ENCODE peak calls at places on chromosomes 1 and 21, in five cellular contexts. S, K, H, M and D are unnamed samples.
A peak's percentile ranks its signal among the peaks of the same experiment; 100 is the strongest.

GRCh38 chr1:84508510-84508909 is 2.1 kb upstream of the GNG5 start:
- DNase-seq in S (no peak), K (no peak), H (peak; percentile 18), M (no peak), D (no peak)

GRCh38 chr1:180527270-180527669 is 24.9 kb upstream of the ACBD6 start:
- DNase-seq in S (no peak), K (no peak), H (peak; percentile 39), M (peak; percentile 52), D (no peak)

GRCh38 chr1:99557556-99558256 is 88.2 kb upstream of the PALMD start:
- DNase-seq in S (no peak), K (no peak), H (no peak), M (no peak), D (no peak)

GRCh38 chr1:58717979-58718378 is 18.1 kb upstream of the MYSM1 start:
- DNase-seq in S (no peak), K (no peak), H (no peak), M (no peak), D (no peak)

GRCh38 chr1:166703726-166704220 is 135.5 kb upstream of the POGK start:
- DNase-seq in S (no peak), K (no peak), H (no peak), M (no peak), D (no peak)

GRCh38 chr1:221741364-221741970 is 422 bp downstream of the DUSP10 start:
- DNase-seq in S (no peak), K (no peak), H (no peak), M (peak; percentile 31), D (no peak)

GRCh38 chr1:6848816-6849215 is 63.6 kb downstream of the CAMTA1 start:
- DNase-seq in S (no peak), K (no peak), H (no peak), M (no peak), D (no peak)

GRCh38 chr21:41458121-41458520 is 32.1 kb downstream of the MX1 start:
- DNase-seq in S (no peak), K (no peak), H (no peak), M (no peak), D (no peak)

GRCh38 chr1:226964068-226964425 is 24.0 kb downstream of the COQ8A start:
- DNase-seq in S (no peak), K (no peak), H (no peak), M (no peak), D (no peak)

GRCh38 chr1:32749726-32750224 is 47.2 kb upstream of the SYNC start:
- DNase-seq in S (no peak), K (no peak), H (no peak), M (no peak), D (no peak)

GRCh38 chr1:1914101-1914811 is 804 bp upstream of the CALML6 start:
- DNase-seq in S (no peak), K (no peak), H (no peak), M (no peak), D (no peak)

GRCh38 chr1:26861889-26862371 is 1.0 kb upstream of the SFN start:
- DNase-seq in S (no peak), K (no peak), H (no peak), M (no peak), D (peak; percentile 65)

GRCh38 chr1:35539073-35539823 is 18.0 kb downstream of the KIAA0319L start:
- DNase-seq in S (no peak), K (peak; percentile 75), H (no peak), M (no peak), D (no peak)

GRCh38 chr1:64826991-64827390 is 82.1 kb downstream of the RAVER2 start:
- DNase-seq in S (no peak), K (no peak), H (no peak), M (no peak), D (no peak)

GRCh38 chr1:214277704-214278635 is 3.0 kb upstream of the SMYD2 start:
- DNase-seq in S (no peak), K (no peak), H (no peak), M (no peak), D (no peak)

GRCh38 chr1:241972703-241973375 is 15.3 kb downstream of the BECN2 start:
- DNase-seq in S (no peak), K (no peak), H (peak; percentile 28), M (no peak), D (no peak)

GRCh38 chr1:117612517-117613248 is 6.8 kb downstream of the TENT5C start:
- DNase-seq in S (no peak), K (no peak), H (no peak), M (peak; percentile 69), D (peak; percentile 36)

GRCh38 chr1:70353641-70354331 is 736 bp downstream of the ANKRD13C start:
- DNase-seq in S (no peak), K (peak; percentile 13), H (peak; percentile 18), M (peak; percentile 26), D (no peak)

GRCh38 chr1:194150242-194150641 is 963.8 kb upstream of the B3GALT2 start:
- DNase-seq in S (no peak), K (no peak), H (no peak), M (no peak), D (no peak)

GRCh38 chr1:53246261-53247134 is 8.2 kb upstream of the MAGOH start:
- DNase-seq in S (no peak), K (no peak), H (no peak), M (no peak), D (no peak)

GRCh38 chr1:111476761-111477309 is 3.1 kb downstream of the C1orf162 start:
- DNase-seq in S (no peak), K (peak; percentile 59), H (no peak), M (no peak), D (no peak)

GRCh38 chr1:26529655-26530539 is at the start of gene RPS6KA1:
- DNase-seq in S (peak; percentile 88), K (no peak), H (peak; percentile 38), M (peak; percentile 99), D (no peak)

GRCh38 chr1:210728437-210729149 is 399.9 kb downstream of the HHAT start:
- DNase-seq in S (no peak), K (no peak), H (no peak), M (no peak), D (no peak)

GRCh38 chr1:60573726-60574409 is 500.3 kb upstream of the C1orf87 start:
- DNase-seq in S (no peak), K (no peak), H (peak; percentile 17), M (no peak), D (peak; percentile 27)

GRCh38 chr1:204461331-204462228 is 33.0 kb downstream of the PIK3C2B start:
- DNase-seq in S (no peak), K (peak; percentile 57), H (no peak), M (peak; percentile 57), D (no peak)

GRCh38 chr1:19786988-19787423 is 12.7 kb downstream of the TMCO4 start:
- DNase-seq in S (peak; percentile 70), K (no peak), H (no peak), M (no peak), D (no peak)

GRCh38 chr1:165313906-165314305 is 42.6 kb downstream of the LMX1A start:
- DNase-seq in S (no peak), K (no peak), H (no peak), M (no peak), D (no peak)

GRCh38 chr1:203306089-203306969 is 1.0 kb downstream of the BTG2 start:
- DNase-seq in S (no peak), K (no peak), H (peak; percentile 62), M (peak; percentile 90), D (peak; percentile 51)

GRCh38 chr1:172393354-172393753 is 27.1 kb upstream of the C1orf105 start:
- DNase-seq in S (no peak), K (no peak), H (no peak), M (no peak), D (no peak)

GRCh38 chr1:96364576-96364975 is 357.0 kb upstream of the PTBP2 start:
- DNase-seq in S (no peak), K (no peak), H (no peak), M (no peak), D (no peak)

GRCh38 chr1:181016563-181016962 is 6.1 kb downstream of the STX6 start:
- DNase-seq in S (no peak), K (no peak), H (no peak), M (no peak), D (no peak)

GRCh38 chr1:228283476-228284147 is 75.8 kb downstream of the OBSCN start:
- DNase-seq in S (no peak), K (no peak), H (no peak), M (no peak), D (no peak)
- TF ChIP-seq SRF in S (no peak), K (no peak), H (no peak), M (no peak), D (no peak)

GRCh38 chr1:48876221-48876785 is 99.6 kb upstream of the BEND5 start:
- DNase-seq in S (no peak), K (no peak), H (no peak), M (no peak), D (no peak)
- TF ChIP-seq SRF in S (no peak), K (no peak), H (no peak), M (no peak), D (no peak)

GRCh38 chr1:8908388-8909151 is 30.1 kb upstream of the ENO1 start:
- DNase-seq in S (no peak), K (no peak), H (no peak), M (no peak), D (no peak)
- TF ChIP-seq SRF in S (no peak), K (no peak), H (no peak), M (no peak), D (no peak)

GRCh38 chr1:109847251-109847650 is 63.4 kb upstream of the CSF1 start:
- DNase-seq in S (peak; percentile 17), K (no peak), H (no peak), M (no peak), D (no peak)
- TF ChIP-seq SRF in S (no peak), K (no peak), H (no peak), M (no peak), D (no peak)

GRCh38 chr1:212555426-212555825 is 53.1 kb upstream of the ATF3 start:
- DNase-seq in S (no peak), K (no peak), H (no peak), M (no peak), D (no peak)

GRCh38 chr1:212556822-212557549 is 51.6 kb upstream of the ATF3 start:
- DNase-seq in S (no peak), K (no peak), H (no peak), M (no peak), D (no peak)

GRCh38 chr1:212551929-212552328 is 56.6 kb upstream of the ATF3 start:
- DNase-seq in S (no peak), K (no peak), H (no peak), M (no peak), D (no peak)

GRCh38 chr1:212557739-212558664 is 50.6 kb upstream of the ATF3 start:
- DNase-seq in S (peak; percentile 77), K (no peak), H (no peak), M (peak; percentile 90), D (no peak)

GRCh38 chr1:212554401-212554800 is 54.2 kb upstream of the ATF3 start:
- DNase-seq in S (no peak), K (no peak), H (no peak), M (no peak), D (no peak)
- TF ChIP-seq SRF in S (no peak), K (no peak), H (no peak), M (no peak), D (no peak)